ENCODE peak calls at places on chromosomes 11 and 22, in five cellular contexts. M, C, H, P and B are unnamed samples.

GRCh38 chr11:128431931-128432330 is 155.4 kb downstream of the ETS1 start:
- DNase-seq in M (no peak), C (no peak), H (no peak), P (no peak), B (no peak)

GRCh38 chr22:36087784-36088183 is 59.2 kb upstream of the RBFOX2 start:
- DNase-seq in M (no peak), C (no peak), H (no peak), P (no peak), B (no peak)

GRCh38 chr11:97454988-97455387 is 1065.2 kb downstream of the JRKL start:
- DNase-seq in M (no peak), C (no peak), H (no peak), P (no peak), B (no peak)

GRCh38 chr11:65851811-65852507 is 6.0 kb downstream of the CFL1 start:
- DNase-seq in M (no peak), C (peak), H (no peak), P (no peak), B (no peak)

GRCh38 chr11:20056109-20057054 is 103.9 kb downstream of the DBX1 start:
- DNase-seq in M (no peak), C (no peak), H (no peak), P (no peak), B (no peak)

GRCh38 chr22:19678949-19679348 is 35.4 kb upstream of the SEPTIN5 start:
- DNase-seq in M (no peak), C (peak), H (no peak), P (no peak), B (no peak)

GRCh38 chr22:21741790-21742189 is 6.2 kb upstream of the YPEL1 start:
- DNase-seq in M (no peak), C (peak), H (no peak), P (no peak), B (no peak)

GRCh38 chr11:57490456-57491248 is 24.9 kb downstream of the SLC43A1 start:
- DNase-seq in M (peak), C (peak), H (no peak), P (no peak), B (no peak)

GRCh38 chr11:27471588-27472397 is 797 bp downstream of the LGR4 start:
- DNase-seq in M (peak), C (peak), H (peak), P (no peak), B (peak)

GRCh38 chr11:8658210-8658968 is 24.1 kb downstream of the TRIM66 start:
- DNase-seq in M (no peak), C (no peak), H (no peak), P (no peak), B (no peak)

GRCh38 chr11:119525180-119525854 is 102.3 kb upstream of the THY1 start:
- DNase-seq in M (no peak), C (no peak), H (no peak), P (no peak), B (peak)

GRCh38 chr11:2827256-2827655 is 58.3 kb downstream of the CDKN1C start:
- DNase-seq in M (peak), C (peak), H (no peak), P (no peak), B (no peak)

GRCh38 chr11:118552341-118552740 is 13.4 kb downstream of the IFT46 start:
- DNase-seq in M (no peak), C (no peak), H (no peak), P (no peak), B (no peak)

GRCh38 chr11:78927511-78927910 is 352.8 kb upstream of the NARS2 start:
- DNase-seq in M (no peak), C (no peak), H (no peak), P (no peak), B (no peak)